ENCODE peak calls at places on chromosomes 4 and X, in eight cellular contexts. A, R, L, W, T, H, O and U are unnamed samples. For H3K4me1 and H3K36me3, the result is how much of the 10 kb centered on the place peaks cover.

GRCh38 chrX:3191186-3191585 is 149.9 kb downstream of the ARSF start:
- DNase-seq in A (no peak), R (peak), L (no peak), W (no peak), T (no peak), H (no peak), O (no peak), U (no peak)

GRCh38 chrX:133575501-133575900 is 160.2 kb upstream of the GPC4 start:
- DNase-seq in A (no peak), R (no peak), L (no peak), W (no peak), T (no peak), H (no peak), O (no peak), U (no peak)

GRCh38 chr4:73944061-73944875 is 37.6 kb downstream of the PF4 start:
- DNase-seq in A (peak), R (no peak), L (peak), W (no peak), T (no peak), H (peak), O (peak), U (no peak)

GRCh38 chr4:48109413-48110263 is 24.4 kb downstream of the TXK start:
- DNase-seq in A (peak), R (peak), L (no peak), W (peak), T (peak), H (peak), O (peak), U (no peak)

GRCh38 chr4:156496797-156497196 is 474.8 kb downstream of the PDGFC start:
- DNase-seq in A (peak), R (peak), L (no peak), W (no peak), T (peak), H (no peak), O (no peak), U (no peak)

GRCh38 chr4:96525901-96526300 is 686.0 kb downstream of the PDHA2 start:
- DNase-seq in A (no peak), R (peak), L (no peak), W (no peak), T (peak), H (no peak), O (no peak), U (no peak)

GRCh38 chr4:140105436-140105835 is 48.5 kb downstream of the MAML3 start:
- DNase-seq in A (no peak), R (no peak), L (no peak), W (no peak), T (no peak), H (no peak), O (no peak), U (no peak)

GRCh38 chr4:6746721-6747689 is 31.0 kb downstream of the BLOC1S4 start:
- DNase-seq in A (no peak), R (peak), L (peak), W (no peak), T (peak), H (no peak), O (peak), U (no peak)

GRCh38 chrX:130109429-130110378 is 593 bp downstream of the ELF4 start:
- DNase-seq in A (peak), R (no peak), L (no peak), W (peak), T (peak), H (no peak), O (peak), U (no peak)

GRCh38 chrX:6667048-6667768 is 132.3 kb upstream of the VCX3A start:
- DNase-seq in A (no peak), R (no peak), L (no peak), W (peak), T (no peak), H (no peak), O (no peak), U (no peak)

GRCh38 chr4:127162741-127163140 is 470.0 kb upstream of the INTU start:
- DNase-seq in A (peak), R (peak), L (no peak), W (no peak), T (no peak), H (no peak), O (no peak), U (no peak)

GRCh38 chrX:154334496-154334895 is 38.9 kb downstream of the TKTL1 start:
- DNase-seq in A (no peak), R (no peak), L (no peak), W (no peak), T (no peak), H (no peak), O (no peak), U (no peak)

GRCh38 chr4:138291431-138291830 is 49.3 kb upstream of the SLC7A11 start:
- DNase-seq in A (peak), R (no peak), L (no peak), W (no peak), T (no peak), H (no peak), O (no peak), U (no peak)

GRCh38 chr4:37982736-37983135 is 22.5 kb downstream of the PTTG2 start:
- DNase-seq in A (no peak), R (no peak), L (no peak), W (no peak), T (no peak), H (no peak), O (no peak), U (no peak)

GRCh38 chrX:69262036-69262905 is 97.0 kb upstream of the PJA1 start:
- DNase-seq in A (peak), R (peak), L (no peak), W (no peak), T (no peak), H (peak), O (peak), U (no peak)

GRCh38 chrX:8084023-8084422 is 87.0 kb downstream of the VCX2 start:
- DNase-seq in A (peak), R (peak), L (no peak), W (no peak), T (peak), H (no peak), O (peak), U (no peak)

GRCh38 chrX:4550018-4550417 is 836.6 kb upstream of the PRKX start:
- DNase-seq in A (no peak), R (no peak), L (no peak), W (peak), T (peak), H (peak), O (peak), U (no peak)

GRCh38 chrX:136162827-136163427 is 15.6 kb downstream of the FHL1 start:
- DNase-seq in A (peak), R (no peak), L (peak), W (peak), T (peak), H (peak), O (peak), U (no peak)

GRCh38 chr4:74969507-74970474 is 36.9 kb downstream of the PARM1 start:
- DNase-seq in A (no peak), R (no peak), L (peak), W (no peak), T (no peak), H (peak), O (peak), U (no peak)

GRCh38 chr4:188976644-188977115 is 837.4 kb downstream of the TRIML1 start:
- DNase-seq in A (peak), R (peak), L (no peak), W (no peak), T (peak), H (peak), O (peak), U (no peak)

GRCh38 chrX:24838624-24839023 is 144.9 kb downstream of the POLA1 start:
- DNase-seq in A (peak), R (peak), L (no peak), W (peak), T (peak), H (peak), O (peak), U (no peak)

GRCh38 chr4:76548704-76549103 is 113.7 kb downstream of the SHROOM3 start:
- DNase-seq in A (no peak), R (no peak), L (no peak), W (no peak), T (no peak), H (no peak), O (peak), U (no peak)

GRCh38 chr4:77197361-77197760 is 40.4 kb downstream of the CCNG2 start:
- DNase-seq in A (no peak), R (no peak), L (no peak), W (no peak), T (no peak), H (no peak), O (no peak), U (no peak)

GRCh38 chr4:34720563-34720962 is 1523.8 kb downstream of the ARAP2 start:
- DNase-seq in A (peak), R (peak), L (no peak), W (peak), T (peak), H (peak), O (peak), U (no peak)

GRCh38 chrX:102042706-102043325 is 82.7 kb upstream of the TCEAL2 start:
- DNase-seq in A (no peak), R (no peak), L (no peak), W (no peak), T (peak), H (no peak), O (no peak), U (no peak)

GRCh38 chrX:83416273-83416672 is 91.8 kb upstream of the POU3F4 start:
- DNase-seq in A (no peak), R (no peak), L (no peak), W (peak), T (peak), H (peak), O (peak), U (no peak)

GRCh38 chr4:25454491-25454890 is 77.4 kb downstream of the ANAPC4 start:
- DNase-seq in A (no peak), R (no peak), L (no peak), W (no peak), T (no peak), H (no peak), O (no peak), U (no peak)

GRCh38 chr4:67918428-67918827 is 34.6 kb upstream of the TMPRSS11D start:
- DNase-seq in A (no peak), R (no peak), L (no peak), W (peak), T (peak), H (no peak), O (no peak), U (no peak)

GRCh38 chr4:80371046-80371445 is 35.5 kb downstream of the CFAP299 start:
- DNase-seq in A (no peak), R (no peak), L (no peak), W (peak), T (no peak), H (no peak), O (no peak), U (no peak)

GRCh38 chrX:104136241-104137019 is 20.4 kb downstream of the SLC25A53 start:
- DNase-seq in A (peak), R (peak), L (peak), W (peak), T (peak), H (peak), O (peak), U (no peak)

DNA sequence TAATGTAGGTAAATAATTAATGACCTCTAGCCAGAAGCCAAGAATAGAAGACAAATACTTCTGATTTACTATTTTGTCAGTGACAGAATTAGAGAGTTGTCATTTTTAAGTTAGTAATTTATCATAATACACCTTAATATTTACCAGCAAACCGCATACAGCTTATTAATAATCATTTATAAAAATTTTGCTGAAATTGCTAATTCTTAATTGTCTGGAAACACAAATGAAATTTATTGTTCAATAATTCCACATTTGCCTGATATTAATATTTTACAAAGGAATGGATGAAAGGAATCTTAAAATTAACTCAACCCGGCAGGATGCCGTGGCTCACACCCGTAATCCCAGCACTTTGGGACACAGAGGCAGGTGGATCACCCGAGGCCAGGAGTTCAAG is 44.7 kb downstream of the PROM1 start:
- DNase-seq in A (no peak), R (no peak), L (no peak), W (no peak), T (no peak), H (no peak), O (no peak), U (no peak)
- H3K4me1 ChIP-seq in A (under half), R (under half), L (under half), W (under half), T (under half), H (under half), O (under half), U (under half)

DNA sequence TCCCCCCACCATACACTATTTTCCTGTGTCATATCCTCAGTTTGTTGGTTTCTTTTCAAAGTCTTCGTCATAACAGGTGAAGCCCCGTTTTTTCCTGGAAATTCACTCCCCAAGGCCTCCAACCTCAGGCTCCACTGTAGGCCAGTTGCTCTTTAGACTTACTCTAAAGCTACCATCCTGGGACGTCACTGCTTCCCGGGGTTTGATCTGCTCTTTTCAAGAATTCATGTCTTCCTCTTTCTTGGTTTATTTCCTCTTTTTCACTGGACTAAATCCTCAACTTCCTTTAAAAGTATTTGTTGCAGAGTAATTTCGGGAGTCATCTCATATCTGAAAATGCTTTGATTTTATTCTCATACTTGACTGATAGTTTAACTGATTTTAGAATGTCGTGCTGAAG is 6.5 kb upstream of the SERTM2 start:
- DNase-seq in A (no peak), R (no peak), L (no peak), W (no peak), T (no peak), H (no peak), O (no peak), U (no peak)
- TF ChIP-seq CTCF in A (no peak), R (no peak), L (no peak), W (no peak), T (no peak), H (no peak), O (no peak), U (no peak)

GRCh38 chr4:153638011-153638410 is 46.1 kb upstream of the TLR2 start:
- DNase-seq in A (no peak), R (no peak), L (no peak), W (no peak), T (no peak), H (no peak), O (no peak), U (no peak)
- H3K36me3 ChIP-seq in A (under half), R (under half), L (under half), W (half or more), T (under half), H (under half), O (under half), U (under half)

DNA sequence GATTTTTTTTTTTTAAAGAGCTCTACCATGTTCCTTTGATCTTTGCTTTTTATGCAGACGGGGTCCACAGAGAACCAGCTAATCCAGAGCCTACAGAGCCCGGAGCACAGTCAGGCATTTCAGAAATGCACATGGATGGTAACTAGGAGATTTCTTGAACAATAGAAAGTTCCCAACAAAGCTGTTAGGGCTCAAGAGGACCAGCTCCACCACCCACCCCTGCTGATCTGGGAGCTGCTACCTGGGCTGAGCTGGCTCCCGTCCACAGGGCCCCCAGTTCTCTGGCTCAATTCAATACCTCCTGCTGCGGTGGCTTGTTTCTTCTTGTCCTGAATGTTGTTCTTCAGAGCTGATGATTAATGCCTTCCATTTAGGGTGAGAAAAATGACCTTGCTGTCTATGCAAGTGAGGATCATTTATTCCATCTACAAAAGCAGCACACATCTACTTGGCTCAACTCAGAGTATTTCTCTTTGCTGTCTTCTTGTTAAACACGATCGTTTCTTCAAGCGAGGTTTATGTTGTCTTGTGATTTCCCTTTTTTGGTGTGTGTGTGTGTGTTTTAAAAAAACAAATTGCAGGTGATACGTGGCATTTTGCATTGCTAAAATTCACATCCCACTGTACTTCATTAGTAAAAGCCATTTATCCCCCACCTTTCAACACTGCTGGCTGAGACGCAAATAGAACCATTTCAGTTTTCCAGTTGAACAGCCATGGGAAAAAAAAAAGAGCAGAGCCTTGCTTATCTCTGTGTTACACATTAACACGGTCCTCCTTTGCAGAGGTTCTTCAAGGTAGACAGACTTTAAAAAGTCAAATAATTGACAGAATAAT is 31.3 kb downstream of the IGFBP7 start:
- DNase-seq in A (no peak), R (peak), L (no peak), W (no peak), T (no peak), H (peak), O (peak), U (no peak)
- H3K4me1 ChIP-seq in A (under half), R (half or more), L (under half), W (under half), T (under half), H (under half), O (under half), U (half or more)

DNA sequence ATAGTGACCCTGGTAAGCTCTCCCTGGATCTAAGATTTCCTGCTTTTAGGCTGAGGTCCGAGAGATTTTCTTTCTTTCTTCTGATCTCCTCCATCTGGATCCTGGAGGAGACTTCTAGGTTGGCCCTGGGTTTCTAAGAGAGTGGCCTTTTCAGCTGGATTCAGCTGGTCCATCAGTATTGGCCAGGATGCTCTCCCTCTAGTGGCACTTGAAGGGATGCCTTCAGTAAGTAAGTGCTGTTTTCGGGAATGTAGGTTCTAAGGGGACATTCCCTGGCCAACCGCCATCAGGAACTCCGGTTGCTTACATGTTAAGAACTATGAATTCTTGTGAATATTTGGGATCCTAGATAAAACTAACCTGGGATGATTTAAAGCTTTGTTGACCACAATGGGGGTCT is 56.9 kb downstream of the SERTM2 start:
- DNase-seq in A (no peak), R (no peak), L (no peak), W (no peak), T (peak), H (peak), O (peak), U (no peak)
- TF ChIP-seq CTCF in A (no peak), R (peak), L (no peak), W (peak), T (peak), H (peak), O (peak), U (peak)

GRCh38 chrX:30971761-30972603 is 82.9 kb upstream of the TAB3 start:
- DNase-seq in A (peak), R (peak), L (peak), W (peak), T (peak), H (peak), O (peak), U (no peak)
- H3K36me3 ChIP-seq in A (under half), R (under half), L (under half), W (under half), T (under half), H (under half), O (under half), U (under half)

DNA sequence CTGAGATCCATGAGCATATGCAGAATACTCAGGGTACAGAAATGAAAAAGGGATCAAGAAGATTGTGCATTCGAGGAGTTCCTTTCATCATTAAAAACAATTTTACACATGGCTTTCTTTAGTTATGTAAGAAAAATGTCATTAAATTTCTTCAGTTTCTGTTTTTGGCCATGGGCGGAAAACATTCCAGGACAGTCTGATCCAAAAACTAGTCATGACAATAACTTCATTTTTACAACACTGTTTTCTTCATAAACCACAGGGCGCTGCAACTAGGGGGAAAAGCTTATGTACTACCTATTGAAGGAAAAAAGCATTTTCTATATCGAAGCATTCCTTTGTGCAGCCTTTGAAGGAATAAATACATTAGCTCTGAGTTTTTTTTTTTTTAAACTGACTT is 28.2 kb downstream of the IL13RA1 start:
- DNase-seq in A (no peak), R (no peak), L (no peak), W (no peak), T (no peak), H (no peak), O (no peak), U (no peak)
- H3K4me1 ChIP-seq in A (under half), R (under half), L (under half), W (under half), T (under half), H (under half), O (under half), U (under half)

GRCh38 chrX:95071052-95071451 is 1397.0 kb downstream of the FAM133A start:
- DNase-seq in A (no peak), R (no peak), L (no peak), W (no peak), T (no peak), H (no peak), O (no peak), U (no peak)
- TF ChIP-seq CTCF in A (no peak), R (peak), L (no peak), W (no peak), T (no peak), H (peak), O (peak), U (no peak)

GRCh38 chr4:102601586-102602227 is 100.5 kb downstream of the NFKB1 start:
- DNase-seq in A (no peak), R (no peak), L (no peak), W (no peak), T (peak), H (no peak), O (no peak), U (no peak)
- H3K36me3 ChIP-seq in A (under half), R (under half), L (under half), W (half or more), T (under half), H (under half), O (under half), U (half or more)